ENCODE peak calls at places on chromosomes 2 and 18, in four cellular contexts. I, O, S and X are unnamed samples.

GRCh38 chr2:9694661-9695060 is 63.9 kb upstream of the YWHAQ start:
- DNase-seq in I (no peak), O (no peak), S (no peak), X (no peak)

GRCh38 chr2:201420442-201421113 is 30.7 kb downstream of the TRAK2 start:
- DNase-seq in I (no peak), O (no peak), S (no peak), X (peak; percentile 80)

GRCh38 chr2:196823750-196824149 is 14.6 kb upstream of the C2orf66 start:
- DNase-seq in I (no peak), O (no peak), S (no peak), X (peak; percentile 86)

GRCh38 chr18:23401400-23402347 is 51.4 kb upstream of the RIOK3 start:
- DNase-seq in I (peak; percentile 89), O (peak; percentile 59), S (peak; percentile 67), X (peak; percentile 73)

GRCh38 chr2:239257511-239257937 is 143.3 kb downstream of the HDAC4 start:
- DNase-seq in I (no peak), O (no peak), S (no peak), X (peak; percentile 96)

GRCh38 chr18:43049021-43049420 is 66.5 kb downstream of the RIT2 start:
- DNase-seq in I (no peak), O (no peak), S (no peak), X (peak; percentile 17)

GRCh38 chr2:126370208-126370607 is 285.8 kb upstream of the GYPC start:
- DNase-seq in I (no peak), O (no peak), S (no peak), X (no peak)

GRCh38 chr2:177633111-177633510 is 240.5 kb downstream of the AGPS start:
- DNase-seq in I (no peak), O (no peak), S (no peak), X (no peak)

GRCh38 chr2:233416706-233417105 is 62.4 kb downstream of the DGKD start:
- DNase-seq in I (peak; percentile 27), O (no peak), S (no peak), X (no peak)

GRCh38 chr2:31414601-31415241 is at the start of gene XDH:
- DNase-seq in I (no peak), O (no peak), S (no peak), X (no peak)

GRCh38 chr2:88601302-88601701 is 26.0 kb downstream of the EIF2AK3 start:
- DNase-seq in I (peak; percentile 30), O (no peak), S (no peak), X (peak; percentile 61)

GRCh38 chr2:24885221-24886113 is 34.6 kb downstream of the ADCY3 start:
- DNase-seq in I (no peak), O (no peak), S (no peak), X (peak; percentile 50)

GRCh38 chr18:77067315-77068061 is 65.1 kb downstream of the MBP start:
- DNase-seq in I (peak; percentile 60), O (no peak), S (no peak), X (peak; percentile 96)

GRCh38 chr2:10668402-10669012 is 21.3 kb downstream of the NOL10 start:
- DNase-seq in I (peak; percentile 64), O (peak; percentile 64), S (no peak), X (peak; percentile 69)

DNA sequence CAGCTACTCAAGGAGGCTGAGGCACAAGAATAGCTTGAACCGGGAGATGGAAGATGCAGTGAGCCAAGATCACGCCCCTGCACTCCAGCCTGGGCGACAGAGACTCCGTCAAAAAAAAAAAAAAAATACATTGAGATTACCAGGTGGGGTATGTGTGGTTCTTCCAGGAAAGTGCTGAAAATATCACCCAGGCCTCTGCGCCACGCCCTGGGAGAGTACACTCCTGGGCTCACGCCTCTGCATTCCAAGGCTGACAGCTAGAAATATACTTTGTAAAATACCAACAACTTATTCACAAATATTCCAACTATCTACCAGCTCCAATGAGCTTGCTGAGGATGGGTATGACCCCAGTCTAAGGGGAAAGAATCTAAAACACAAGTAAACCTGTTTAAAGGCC is 21.7 kb upstream of the B3GNT7 start:
- DNase-seq in I (no peak), O (no peak), S (no peak), X (no peak)
- H2BK120ac ChIP-seq in I (no peak overlapping the region), O (no peak overlapping the region), S (no peak overlapping the region), X (no peak overlapping the region)

GRCh38 chr2:8255448-8255800 is 426.4 kb upstream of the ID2 start:
- DNase-seq in I (peak; percentile 89), O (no peak), S (peak; percentile 56), X (peak; percentile 13)

GRCh38 chr2:8251291-8251690 is 430.6 kb upstream of the ID2 start:
- DNase-seq in I (no peak), O (no peak), S (no peak), X (no peak)

GRCh38 chr2:8254791-8255447 is 426.9 kb upstream of the ID2 start:
- DNase-seq in I (peak; percentile 90), O (no peak), S (peak; percentile 32), X (no peak)

GRCh38 chr2:8253781-8254180 is 428.1 kb upstream of the ID2 start:
- DNase-seq in I (peak; percentile 47), O (no peak), S (no peak), X (no peak)

DNA sequence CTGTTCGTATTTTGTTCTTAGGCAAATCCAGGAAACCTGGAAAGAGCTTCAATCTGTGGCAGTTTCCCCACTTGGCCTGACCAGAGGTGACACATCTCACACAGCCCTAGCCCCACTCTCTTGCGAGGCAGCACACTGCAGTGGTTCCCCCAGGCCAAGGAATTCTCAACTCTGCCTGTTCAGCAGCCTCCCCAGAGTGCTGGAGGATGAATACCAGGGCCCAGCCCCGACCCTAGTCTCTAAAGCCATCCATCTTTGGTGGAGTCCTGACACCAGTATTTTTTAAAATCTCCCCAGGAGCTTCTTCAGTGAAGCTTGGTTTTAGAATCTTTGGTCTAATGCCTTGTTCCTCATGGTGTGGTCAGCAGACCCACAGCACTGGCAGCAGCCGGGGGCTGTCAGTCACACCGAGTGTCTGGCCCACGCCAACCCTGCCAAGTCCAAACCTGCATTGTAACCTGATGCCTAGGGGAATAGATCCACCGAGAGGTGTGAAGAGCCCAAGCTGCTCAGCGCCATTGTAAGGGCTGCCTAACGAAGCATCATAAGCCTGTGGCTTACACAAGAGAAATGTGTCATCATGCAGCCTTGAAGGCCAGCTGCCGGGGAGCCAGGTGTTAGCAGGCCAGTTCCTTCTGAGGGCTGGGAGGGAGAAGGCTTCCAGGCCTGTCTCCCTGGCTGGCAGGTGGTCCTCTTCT is 428.7 kb upstream of the ID2 start:
- DNase-seq in I (peak; percentile 81), O (no peak), S (no peak), X (no peak)
- H2BK120ac ChIP-seq in I (peak overlapping the region; percentile 98), O (no peak overlapping the region), S (no peak overlapping the region), X (no peak overlapping the region)

DNA sequence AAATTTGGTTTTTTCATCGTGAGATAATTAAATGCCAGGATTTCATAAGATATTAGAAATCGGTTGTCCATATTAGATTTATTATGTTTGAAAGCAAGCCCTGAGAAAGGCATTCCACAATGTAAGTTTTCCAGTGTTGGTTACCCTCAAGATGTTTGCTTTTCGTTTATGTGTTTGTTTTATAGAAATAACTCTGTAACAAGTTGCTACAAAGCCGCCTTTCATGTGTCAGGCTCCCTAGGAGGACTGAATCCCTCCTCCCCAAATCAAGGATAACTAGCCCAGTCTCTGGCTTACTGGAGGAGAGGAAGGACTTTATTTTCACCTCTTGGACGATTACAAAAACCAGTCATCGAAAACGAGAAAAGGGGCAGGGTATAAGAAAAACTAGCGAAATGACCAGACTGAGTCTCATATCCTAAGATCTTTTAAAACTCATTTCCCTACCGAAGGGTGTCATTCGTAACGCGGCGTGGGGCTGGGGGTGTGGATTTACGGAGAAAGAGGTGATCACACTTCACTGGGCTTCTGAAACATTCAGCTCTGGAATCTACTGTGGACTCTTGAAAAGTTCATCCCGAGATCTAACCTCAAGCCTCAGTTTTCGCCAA is 1.0 kb upstream of the PEX13 start:
- DNase-seq in I (peak; percentile 20), O (no peak), S (no peak), X (no peak)
- H2BK120ac ChIP-seq in I (no peak overlapping the region), O (no peak overlapping the region), S (no peak overlapping the region), X (peak overlapping the region; percentile 79)

GRCh38 chr2:85772019-85772745 is 18.4 kb downstream of the ATOH8 start:
- DNase-seq in I (peak; percentile 62), O (peak; percentile 52), S (peak; percentile 65), X (peak; percentile 100)

GRCh38 chr2:85771486-85771885 is 17.7 kb downstream of the ATOH8 start:
- DNase-seq in I (no peak), O (no peak), S (no peak), X (no peak)

GRCh38 chr2:85769987-85770362 is 16.2 kb downstream of the ATOH8 start:
- DNase-seq in I (no peak), O (no peak), S (no peak), X (no peak)

GRCh38 chr2:85770369-85770768 is 16.6 kb downstream of the ATOH8 start:
- DNase-seq in I (no peak), O (no peak), S (no peak), X (peak; percentile 66)

DNA sequence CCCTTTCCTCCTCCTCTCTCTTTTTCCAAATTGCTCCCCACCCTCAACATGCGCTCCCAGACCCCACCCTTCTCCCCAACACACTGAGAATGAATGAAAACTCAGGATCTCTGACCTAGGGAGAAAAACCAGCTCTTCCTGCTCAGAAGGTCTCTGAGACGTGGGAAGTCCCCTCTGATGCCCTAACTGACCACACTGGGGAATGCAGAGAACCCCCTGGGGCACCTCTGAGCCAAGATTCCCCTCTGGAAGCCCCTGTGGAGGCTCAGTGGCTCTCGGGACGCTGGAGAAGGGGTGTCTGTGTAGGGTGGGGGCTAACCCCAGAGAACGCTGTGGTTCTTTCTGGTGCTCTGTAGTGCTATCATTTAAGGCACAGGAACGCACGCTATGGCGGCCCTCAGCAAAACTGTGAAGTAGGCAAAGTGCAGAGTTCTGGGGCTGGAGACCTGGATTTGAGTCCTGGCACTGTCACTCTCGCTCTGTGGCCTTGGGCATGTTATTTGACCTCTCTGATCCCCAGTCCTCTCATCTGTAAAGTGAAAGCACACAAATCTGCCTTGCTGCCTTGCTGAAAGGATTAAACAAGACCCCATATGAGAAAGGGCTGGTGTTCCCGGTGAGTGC is 17.1 kb downstream of the ATOH8 start:
- DNase-seq in I (no peak), O (no peak), S (no peak), X (no peak)
- H2BK120ac ChIP-seq in I (no peak overlapping the region), O (no peak overlapping the region), S (no peak overlapping the region), X (peak overlapping the region; percentile 93)

GRCh38 chr18:78138993-78139496 is 840.6 kb upstream of the SALL3 start:
- DNase-seq in I (peak; percentile 84), O (peak; percentile 12), S (peak; percentile 69), X (no peak)

GRCh38 chr18:78145096-78145495 is 834.5 kb upstream of the SALL3 start:
- DNase-seq in I (no peak), O (no peak), S (no peak), X (no peak)

GRCh38 chr18:78146136-78146535 is 833.5 kb upstream of the SALL3 start:
- DNase-seq in I (no peak), O (no peak), S (no peak), X (no peak)

GRCh38 chr18:78140294-78140693 is 839.3 kb upstream of the SALL3 start:
- DNase-seq in I (no peak), O (no peak), S (no peak), X (no peak)

DNA sequence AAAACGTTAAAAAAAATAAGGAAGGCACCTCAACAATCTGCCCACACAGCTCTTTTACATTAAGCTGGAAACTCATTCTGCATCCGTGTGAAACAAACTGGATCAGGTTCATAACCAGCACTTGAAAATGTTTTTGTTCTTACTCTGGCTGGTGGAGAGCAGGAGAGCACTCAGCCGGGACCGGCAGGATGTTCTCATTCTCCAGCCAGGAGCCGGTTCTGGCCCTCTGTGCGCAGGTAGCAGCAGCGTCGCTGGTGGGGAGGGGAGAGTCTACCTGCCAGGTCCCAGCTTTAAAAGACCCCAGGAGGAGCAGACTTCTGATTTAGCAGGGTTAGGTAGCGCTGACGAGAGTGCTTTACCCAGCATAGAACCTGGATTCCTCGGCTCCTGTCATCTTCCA is 834.9 kb upstream of the SALL3 start:
- DNase-seq in I (no peak), O (no peak), S (no peak), X (no peak)
- H2BK120ac ChIP-seq in I (no peak overlapping the region), O (no peak overlapping the region), S (no peak overlapping the region), X (no peak overlapping the region)